ENCODE peak calls at places on chromosomes 16 and 17, in ten cellular contexts. Y is cardiac fibroblast, U is esophagus squamous epithelium, C is neural crest cell, G is PC-3, Q is RWPE1, J is astrocyte of the cerebellum, P is endothelial cell, K is vagina, S is left ventricle myocardium inferior. L is an unnamed sample.

GRCh38 chr17:78724544-78724943 is 57.5 kb downstream of the CYTH1 start:
- DNase-seq in K (no peak), C (no peak), G (no peak), P (no peak), U (no peak), Y (no peak), S (no peak), Q (no peak), J (no peak), L (no peak)

GRCh38 chr17:69188796-69189195 is 39.8 kb downstream of the ABCA10 start:
- DNase-seq in C (no peak), S (no peak), J (no peak), U (no peak), P (no peak), K (no peak), Y (no peak), Q (no peak), G (no peak), L (no peak)

GRCh38 chr17:9842057-9842758 is 16.5 kb downstream of the GLP2R start:
- DNase-seq in P (no peak), S (peak), Y (peak), K (peak), U (no peak), G (peak), J (peak), Q (no peak), C (no peak), L (no peak)

GRCh38 chr16:3773663-3774062 is 56.3 kb upstream of the TRAP1 start:
- DNase-seq in K (no peak), G (no peak), U (no peak), P (no peak), S (no peak), J (no peak), Y (no peak), Q (no peak), C (no peak), L (no peak)

GRCh38 chr16:31134625-31135534 is 647 bp downstream of the PRSS8 start:
- DNase-seq in C (no peak), Y (peak), Q (peak), S (no peak), K (no peak), P (no peak), G (peak), U (no peak), J (no peak), L (no peak)

GRCh38 chr16:25257504-25257955 is at the start of gene ZKSCAN2:
- DNase-seq in J (peak), G (peak), Q (peak), C (peak), K (peak), S (peak), P (peak), U (peak), Y (peak), L (peak)

GRCh38 chr17:50147841-50148225 is 2.6 kb downstream of the PPP1R9B start:
- DNase-seq in J (no peak), Q (no peak), Y (no peak), P (no peak), K (no peak), G (no peak), S (no peak), U (no peak), C (no peak), L (no peak)

GRCh38 chr16:46765050-46765449 is 16.9 kb upstream of the MYLK3 start:
- DNase-seq in C (no peak), K (no peak), S (no peak), U (no peak), Y (peak), G (no peak), Q (no peak), J (peak), P (no peak), L (no peak)

GRCh38 chr16:89200124-89200849 is at the start of gene SLC22A31:
- DNase-seq in Q (no peak), J (no peak), Y (no peak), K (no peak), G (no peak), C (no peak), S (no peak), U (no peak), P (no peak), L (no peak)

GRCh38 chr17:54172654-54173316 is 350.1 kb downstream of the KIF2B start:
- DNase-seq in G (peak), K (no peak), C (peak), J (peak), P (peak), Y (peak), S (no peak), Q (peak), U (no peak), L (no peak)

GRCh38 chr16:4347765-4348509 is 3.2 kb downstream of the PAM16 start:
- DNase-seq in J (no peak), U (no peak), P (no peak), K (no peak), Q (no peak), G (no peak), S (no peak), C (no peak), Y (no peak), L (no peak)

GRCh38 chr17:5667871-5668270 is 83.6 kb upstream of the NLRP1 start:
- DNase-seq in C (no peak), P (no peak), Y (no peak), K (no peak), Q (no peak), J (no peak), U (no peak), S (no peak), G (no peak), L (no peak)

GRCh38 chr16:80527297-80527696 is 13.5 kb upstream of the DYNLRB2 start:
- DNase-seq in S (no peak), P (peak), G (peak), Y (peak), U (no peak), J (no peak), C (no peak), K (no peak), Q (no peak), L (peak)

GRCh38 chr17:164536-165235 is 16.8 kb downstream of the DOC2B start:
- DNase-seq in J (peak), Q (peak), K (no peak), Y (peak), G (peak), U (no peak), C (peak), S (peak), P (peak), L (peak)

GRCh38 chr17:33964344-33964979 is 290.6 kb upstream of the CCL2 start:
- DNase-seq in Q (no peak), G (no peak), K (no peak), U (no peak), C (no peak), P (no peak), Y (no peak), J (no peak), S (no peak), L (peak)

GRCh38 chr16:27642753-27643152 is 92.8 kb downstream of the KATNIP start:
- DNase-seq in J (peak), P (no peak), C (no peak), K (no peak), U (no peak), Y (peak), Q (no peak), G (peak), S (no peak), L (no peak)

GRCh38 chr16:22674832-22675191 is 139.2 kb upstream of the HS3ST2 start:
- DNase-seq in P (no peak), Y (no peak), U (no peak), K (peak), C (no peak), J (no peak), Q (no peak), S (no peak), G (no peak), L (no peak)

GRCh38 chr17:8922451-8922850 is 43.1 kb downstream of the PIK3R5 start:
- DNase-seq in K (no peak), J (peak), G (peak), Q (peak), C (no peak), S (no peak), Y (peak), P (no peak), U (no peak), L (no peak)

GRCh38 chr16:70724146-70725023 is 38.5 kb upstream of the MTSS2 start:
- DNase-seq in C (no peak), P (no peak), J (no peak), G (no peak), U (no peak), Q (no peak), Y (no peak), S (no peak), K (no peak), L (no peak)

GRCh38 chr16:46857261-46857962 is 26.4 kb upstream of the C16orf87 start:
- DNase-seq in Q (peak), P (no peak), C (peak), S (no peak), Y (peak), K (no peak), U (no peak), G (peak), J (peak), L (no peak)

GRCh38 chr17:9790889-9791876 is at the start of gene DHRS7C:
- DNase-seq in G (no peak), Q (no peak), C (no peak), J (no peak), U (no peak), K (no peak), S (peak), P (no peak), Y (no peak), L (no peak)

GRCh38 chr17:38825762-38826247 is 684 bp upstream of the CWC25 start:
- DNase-seq in C (no peak), S (no peak), Y (no peak), P (no peak), J (no peak), U (no peak), Q (no peak), G (no peak), K (no peak), L (no peak)

GRCh38 chr16:69338557-69339288 is 641 bp downstream of the COG8 start:
- DNase-seq in J (no peak), Y (no peak), K (no peak), U (no peak), P (no peak), G (no peak), Q (no peak), S (no peak), C (no peak), L (no peak)

GRCh38 chr16:31323959-31324629 is 30.9 kb upstream of the ITGAX start:
- DNase-seq in K (no peak), Y (no peak), G (no peak), Q (no peak), C (no peak), S (no peak), P (no peak), J (no peak), U (no peak), L (no peak)

GRCh38 chr17:69820881-69821473 is 254.0 kb upstream of the KCNJ16 start:
- DNase-seq in Y (no peak), U (no peak), Q (no peak), K (no peak), G (no peak), J (no peak), C (no peak), P (no peak), S (no peak), L (no peak)

GRCh38 chr17:17922198-17922901 is 49.9 kb downstream of the TOM1L2 start:
- DNase-seq in G (no peak), J (no peak), K (no peak), Y (no peak), Q (no peak), P (no peak), U (no peak), S (no peak), C (no peak), L (no peak)

GRCh38 chr16:81939164-81940067 is 71.9 kb downstream of the SDR42E1 start:
- DNase-seq in G (no peak), K (no peak), C (no peak), P (peak), J (no peak), U (no peak), S (no peak), Q (no peak), Y (no peak), L (no peak)

GRCh38 chr17:27824745-27825144 is 24.4 kb upstream of the NOS2 start:
- DNase-seq in S (no peak), Q (no peak), U (no peak), Y (no peak), P (no peak), J (no peak), G (no peak), C (no peak), K (no peak), L (no peak)

GRCh38 chr16:48136547-48137360 is 19.0 kb downstream of the ABCC12 start:
- DNase-seq in S (no peak), P (no peak), Y (no peak), C (no peak), J (no peak), K (no peak), G (no peak), Q (no peak), U (no peak), L (no peak)

GRCh38 chr17:68255731-68256538 is 8.1 kb downstream of the AMZ2 start:
- DNase-seq in Y (no peak), U (no peak), Q (no peak), S (no peak), C (no peak), J (no peak), P (no peak), G (no peak), K (no peak), L (no peak)

GRCh38 chr17:794876-795275 is 12.7 kb downstream of the MRM3 start:
- DNase-seq in J (peak), Q (peak), S (peak), C (peak), K (peak), P (peak), G (peak), Y (peak), U (no peak), L (peak)

DNA sequence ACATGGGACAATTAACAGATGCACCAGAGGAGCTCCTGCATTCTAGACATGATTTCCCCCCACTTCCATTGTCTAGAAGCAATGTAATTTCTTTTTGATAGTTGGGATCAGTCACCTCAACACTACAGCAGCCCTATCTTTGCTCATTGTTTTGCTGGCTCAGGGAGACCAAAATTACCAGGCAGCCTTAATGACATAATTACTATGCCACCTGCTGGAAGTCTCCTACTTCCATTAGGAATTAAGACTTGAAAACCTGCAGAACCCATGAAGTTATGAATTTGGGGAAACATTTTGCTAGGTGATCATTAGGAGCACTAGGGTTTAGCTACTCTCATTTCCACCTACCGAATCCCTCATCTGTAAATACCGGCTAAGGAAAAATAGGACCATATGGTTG is 312.0 kb upstream of the CA10 start:
- DNase-seq in K (no peak), P (no peak), Y (no peak), Q (no peak), S (no peak), C (no peak), J (no peak), G (no peak), U (no peak), L (no peak)
- TF ChIP-seq CTCF in K (no peak), P (no peak), Y (no peak), Q (no peak), S (no peak), C (no peak), J (no peak), G (peak), U (no peak), L (no peak)

DNA sequence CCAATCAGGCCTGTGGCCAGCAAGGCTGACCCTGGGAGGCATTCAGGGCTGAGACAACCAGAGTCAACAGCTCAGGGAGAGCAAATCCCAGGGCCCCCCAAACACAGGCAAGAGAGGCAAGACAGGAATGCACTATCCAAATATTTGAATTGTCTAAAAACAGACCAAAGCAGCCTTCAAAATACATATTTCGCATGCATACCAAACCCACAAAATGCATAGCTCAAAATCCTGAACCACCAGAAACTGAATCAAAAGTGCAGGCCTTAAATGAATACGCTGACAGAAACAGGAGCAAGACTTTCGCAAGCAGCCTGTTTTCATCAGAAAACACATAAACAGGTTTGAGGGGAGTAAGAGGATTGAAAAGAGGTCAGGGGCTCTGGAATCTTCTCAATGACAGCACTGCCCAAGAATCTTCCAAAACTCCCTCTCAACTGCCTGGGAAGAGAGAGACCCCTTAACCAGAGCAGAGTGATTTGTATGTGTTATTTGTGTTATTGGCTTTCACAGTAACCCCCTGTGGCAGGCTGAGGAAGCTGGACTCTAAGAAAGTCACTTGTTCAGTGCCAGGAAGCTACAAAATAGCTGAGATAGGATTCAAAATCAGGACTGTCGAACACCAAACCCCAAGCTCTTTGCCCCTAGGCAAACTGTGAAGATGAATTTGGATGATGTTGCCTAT is 213.5 kb upstream of the CDH5 start:
- DNase-seq in G (no peak), C (no peak), P (no peak), K (no peak), Y (peak), Q (no peak), J (peak), U (no peak), S (no peak), L (no peak)
- TF ChIP-seq CTCF in G (no peak), C (no peak), P (no peak), K (no peak), Y (no peak), Q (no peak), J (peak), U (no peak), S (no peak), L (no peak)

DNA sequence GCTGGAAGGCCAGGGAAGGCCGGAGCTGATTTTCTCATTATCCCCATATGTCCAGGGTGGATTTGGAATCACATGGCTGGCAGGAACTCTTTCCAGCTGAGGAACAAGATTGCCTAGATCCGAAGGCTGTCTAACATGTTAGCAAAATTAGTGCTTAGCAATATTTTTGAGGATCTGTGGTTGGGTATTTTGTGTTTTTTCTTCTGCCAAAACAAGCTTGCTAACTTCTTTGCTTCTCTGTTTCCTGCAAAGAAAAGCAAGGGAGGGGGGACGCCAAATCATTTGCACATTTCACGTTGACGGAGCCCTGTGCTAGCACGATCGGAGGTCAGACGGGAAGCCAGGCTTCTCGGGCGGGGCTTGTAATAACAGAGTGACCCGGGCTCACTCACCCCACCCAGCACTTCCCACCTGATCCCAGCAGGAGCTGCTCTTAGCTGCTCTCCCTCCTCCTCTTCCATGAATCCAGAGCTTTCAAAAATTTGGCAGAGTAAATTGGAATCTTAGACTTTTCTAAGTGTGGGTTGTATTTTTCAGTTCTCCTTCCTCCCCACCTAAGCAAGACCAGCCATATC is 33.3 kb upstream of the FOXF1 start:
- DNase-seq in U (no peak), C (no peak), G (no peak), K (no peak), P (no peak), J (no peak), S (peak), Y (no peak), Q (no peak), L (no peak)
- TF ChIP-seq CTCF in U (no peak), C (no peak), G (no peak), K (no peak), P (no peak), J (no peak), S (no peak), Y (no peak), Q (no peak), L (no peak)

GRCh38 chr16:84849751-84850150 is 30.0 kb downstream of the CRISPLD2 start:
- DNase-seq in Q (no peak), U (no peak), K (no peak), G (no peak), C (no peak), Y (no peak), S (no peak), P (no peak), J (no peak), L (no peak)

GRCh38 chr16:84845496-84846002 is 25.8 kb downstream of the CRISPLD2 start:
- DNase-seq in G (no peak), Y (no peak), U (no peak), C (no peak), K (no peak), P (no peak), Q (no peak), S (no peak), J (no peak), L (no peak)

GRCh38 chr16:84848991-84849634 is 29.3 kb downstream of the CRISPLD2 start:
- DNase-seq in Y (no peak), S (no peak), G (no peak), J (no peak), P (no peak), U (no peak), C (no peak), Q (no peak), K (no peak), L (no peak)

GRCh38 chr16:84850714-84851113 is 30.9 kb downstream of the CRISPLD2 start:
- DNase-seq in S (no peak), C (no peak), K (no peak), U (no peak), J (no peak), P (no peak), G (no peak), Q (no peak), Y (no peak), L (no peak)

GRCh38 chr16:84847554-84848415 is 28.0 kb downstream of the CRISPLD2 start:
- DNase-seq in Y (no peak), U (no peak), K (no peak), J (no peak), C (no peak), G (no peak), P (no peak), S (no peak), Q (no peak), L (no peak)
- TF ChIP-seq CTCF in Y (no peak), U (no peak), K (no peak), J (no peak), C (no peak), G (no peak), P (no peak), S (no peak), Q (no peak), L (no peak)

DNA sequence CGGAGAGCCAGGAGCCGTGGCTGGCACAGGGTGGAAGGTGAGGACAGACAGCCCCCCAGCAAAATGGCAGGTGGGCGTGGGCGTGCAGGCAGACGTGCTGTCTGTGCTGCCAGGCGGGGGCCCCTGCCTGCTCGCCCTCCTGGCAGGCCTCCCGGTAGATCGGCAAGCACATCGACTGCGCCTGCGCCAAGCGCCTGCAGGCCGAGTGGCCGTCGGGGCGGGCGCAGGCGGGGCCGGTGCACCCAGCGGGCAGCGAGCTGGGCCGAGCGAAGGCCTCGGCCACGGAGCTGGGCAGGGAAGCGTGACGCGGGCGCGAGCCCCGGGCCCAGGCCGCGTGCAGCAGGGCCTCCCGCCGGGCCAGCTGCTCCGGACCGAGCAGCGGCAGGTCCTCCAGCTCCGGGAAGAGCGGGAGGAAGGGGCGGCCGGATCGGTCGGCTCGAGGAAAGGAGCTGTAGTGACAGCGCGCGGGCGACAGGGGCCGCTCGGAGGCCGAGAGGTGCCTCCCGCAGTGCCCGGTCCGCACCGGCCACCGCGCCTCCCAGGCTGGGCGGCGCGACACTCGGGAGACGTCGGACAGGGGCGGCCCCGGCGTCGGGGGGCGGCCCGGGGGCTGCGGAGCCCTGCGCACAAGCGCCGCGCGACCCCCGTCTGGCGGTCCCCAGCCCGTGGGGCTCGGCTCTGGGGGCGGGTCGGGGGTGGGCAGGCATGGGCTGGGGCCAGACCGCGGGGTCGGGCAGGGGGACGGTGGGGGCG is 16.9 kb downstream of the GRIN2C start:
- DNase-seq in J (no peak), Q (peak), Y (peak), G (peak), P (peak), C (peak), S (peak), K (no peak), U (no peak), L (peak)
- TF ChIP-seq CTCF in J (peak), Q (peak), Y (peak), G (peak), P (peak), C (peak), S (peak), K (peak), U (no peak), L (peak)

L was measured in GM20000.